ENCODE peak calls at places on chromosomes 12 and 14, in seven cellular contexts. O is MM.1S, X is cardiac muscle cell, N is right lobe of liver, I is transverse colon, Q is fibroblast of lung, M is heart left ventricle. U is an unnamed sample.

GRCh38 chr14:101020971-101021370 is 117.4 kb upstream of the RTL1 start:
- DNase-seq in M (no peak), I (peak; percentile 5), Q (no peak), O (no peak), N (peak; percentile 30), X (no peak), U (peak; percentile 6)

GRCh38 chr14:88955470-88955869 is 131.0 kb downstream of the TTC8 start:
- DNase-seq in O (no peak), I (no peak), N (no peak), M (no peak), X (peak; percentile 17), Q (peak; percentile 67), U (peak; percentile 29)

GRCh38 chr12:24649634-24650033 is 299.3 kb downstream of the BCAT1 start:
- DNase-seq in M (no peak), O (no peak), X (no peak), I (no peak), Q (no peak), N (no peak), U (no peak)

GRCh38 chr14:98958048-98959031 is 313.7 kb downstream of the BCL11B start:
- DNase-seq in Q (no peak), N (no peak), X (no peak), O (no peak), I (no peak), M (no peak), U (no peak)

GRCh38 chr14:95433094-95433478 is 83.4 kb downstream of the SYNE3 start:
- DNase-seq in O (no peak), M (no peak), N (no peak), X (no peak), I (no peak), Q (no peak), U (no peak)

GRCh38 chr12:62466018-62466595 is 519 bp upstream of the MON2 start:
- DNase-seq in X (peak; percentile 51), N (peak; percentile 62), M (no peak), O (peak; percentile 38), I (peak; percentile 42), Q (peak; percentile 44), U (no peak)

GRCh38 chr12:16796168-16796567 is 190.2 kb upstream of the LMO3 start:
- DNase-seq in M (no peak), O (no peak), N (no peak), I (no peak), Q (no peak), X (no peak), U (no peak)

GRCh38 chr14:33799705-33800269 is 151.1 kb downstream of the EGLN3 start:
- DNase-seq in X (peak; percentile 51), I (no peak), Q (no peak), N (no peak), O (no peak), M (no peak), U (no peak)

GRCh38 chr12:117214797-117215196 is 24.5 kb upstream of the FBXO21 start:
- DNase-seq in X (no peak), Q (no peak), N (no peak), M (no peak), I (no peak), O (no peak), U (no peak)

GRCh38 chr12:106223485-106224391 is 24.1 kb downstream of the CKAP4 start:
- DNase-seq in O (peak; percentile 70), M (peak; percentile 79), N (peak; percentile 75), Q (peak; percentile 48), X (peak; percentile 75), I (peak; percentile 77), U (peak; percentile 74)

GRCh38 chr14:74973003-74973614 is 17.7 kb upstream of the PGF start:
- DNase-seq in O (peak; percentile 7), Q (peak; percentile 57), I (peak; percentile 28), M (peak; percentile 90), X (peak; percentile 61), N (no peak), U (peak; percentile 43)

GRCh38 chr12:111488271-111488670 is 82.5 kb downstream of the SH2B3 start:
- DNase-seq in I (no peak), M (no peak), X (peak; percentile 87), N (no peak), O (no peak), Q (peak; percentile 24), U (no peak)

DNA sequence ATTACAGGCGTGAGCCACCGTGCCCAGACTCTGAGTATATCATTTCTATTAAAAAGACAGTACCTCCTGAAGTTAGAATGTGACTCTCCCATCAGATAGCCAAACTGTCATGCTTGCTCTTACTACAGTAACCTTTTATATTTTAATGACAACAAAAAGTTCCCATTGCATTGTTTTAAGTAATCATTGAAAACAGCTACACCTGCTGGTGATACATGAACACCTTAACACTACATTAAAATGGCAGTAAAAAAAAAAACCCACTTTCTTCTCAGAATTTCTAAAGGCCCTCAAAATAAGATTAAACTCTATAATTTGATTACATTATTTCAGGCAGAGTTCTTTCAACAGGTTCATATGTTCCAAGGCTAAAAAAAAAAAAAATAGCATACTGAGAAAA is 76.7 kb downstream of the SH2B3 start:
- DNase-seq in M (no peak), Q (no peak), N (no peak), I (no peak), X (no peak), O (no peak), U (no peak)
- TF ChIP-seq CTCF in M (no peak), Q (peak; percentile 12), N (peak; percentile 11), I (no peak), X (peak; percentile 20), O (no peak), U (no peak)

GRCh38 chr14:32727827-32728226 is 210.9 kb upstream of the NPAS3 start:
- DNase-seq in N (no peak), Q (no peak), M (no peak), X (no peak), O (no peak), I (no peak), U (no peak)

GRCh38 chr14:32728526-32728925 is 210.2 kb upstream of the NPAS3 start:
- DNase-seq in X (no peak), Q (no peak), I (no peak), M (no peak), O (no peak), N (no peak), U (no peak)

GRCh38 chr14:32726516-32726915 is 212.2 kb upstream of the NPAS3 start:
- DNase-seq in O (no peak), X (no peak), M (no peak), I (no peak), Q (no peak), N (no peak), U (no peak)

GRCh38 chr14:32722631-32723183 is 216.0 kb upstream of the NPAS3 start:
- DNase-seq in Q (no peak), O (no peak), I (no peak), X (no peak), M (no peak), N (no peak), U (no peak)

GRCh38 chr14:32724864-32725550 is 213.7 kb upstream of the NPAS3 start:
- DNase-seq in X (peak; percentile 83), M (no peak), N (peak; percentile 42), Q (peak; percentile 93), I (no peak), O (no peak), U (no peak)
- H3K4me1 ChIP-seq in X (no peaks in the 10 kb centered on the region), M (peaks cover 40% of the 10 kb centered on the region), N (peaks cover 18% of the 10 kb centered on the region), Q (no peaks in the 10 kb centered on the region), I (no peaks in the 10 kb centered on the region), O (no peaks in the 10 kb centered on the region), U (no peaks in the 10 kb centered on the region)

GRCh38 chr12:27104546-27104945 is 22.2 kb upstream of the C12orf71 start:
- DNase-seq in N (no peak), M (no peak), Q (peak; percentile 81), X (no peak), I (no peak), O (no peak), U (no peak)
- H3K27ac ChIP-seq in N (no peak overlapping the region), M (no peak overlapping the region), Q (no peak overlapping the region), X (no peak overlapping the region), I (no peak overlapping the region), O (no peak overlapping the region), U (no peak overlapping the region)

GRCh38 chr14:70397746-70398145 is 19.1 kb downstream of the SYNJ2BP start:
- DNase-seq in X (no peak), M (no peak), N (no peak), O (no peak), Q (no peak), I (no peak), U (no peak)
- TF ChIP-seq CTCF in X (no peak), M (no peak), N (no peak), O (no peak), Q (no peak), I (no peak), U (no peak)

GRCh38 chr12:80763874-80764273 is 47.2 kb downstream of the MYF5 start:
- DNase-seq in M (no peak), O (peak; percentile 55), X (peak; percentile 73), I (no peak), Q (peak; percentile 50), N (no peak), U (no peak)

GRCh38 chr12:80766897-80767296 is 50.2 kb downstream of the MYF5 start:
- DNase-seq in M (no peak), X (no peak), O (no peak), N (no peak), Q (no peak), I (no peak), U (no peak)

GRCh38 chr12:80770958-80771357 is 54.2 kb downstream of the MYF5 start:
- DNase-seq in Q (no peak), O (no peak), M (no peak), N (no peak), X (no peak), I (no peak), U (no peak)

GRCh38 chr12:80769553-80770140 is 52.9 kb downstream of the MYF5 start:
- DNase-seq in N (no peak), X (no peak), I (no peak), M (no peak), O (no peak), Q (no peak), U (no peak)
- H3K4me1 ChIP-seq in N (no peaks in the 10 kb centered on the region), X (no peaks in the 10 kb centered on the region), I (no peaks in the 10 kb centered on the region), M (no peaks in the 10 kb centered on the region), O (no peaks in the 10 kb centered on the region), Q (no peaks in the 10 kb centered on the region), U (no peaks in the 10 kb centered on the region)

DNA sequence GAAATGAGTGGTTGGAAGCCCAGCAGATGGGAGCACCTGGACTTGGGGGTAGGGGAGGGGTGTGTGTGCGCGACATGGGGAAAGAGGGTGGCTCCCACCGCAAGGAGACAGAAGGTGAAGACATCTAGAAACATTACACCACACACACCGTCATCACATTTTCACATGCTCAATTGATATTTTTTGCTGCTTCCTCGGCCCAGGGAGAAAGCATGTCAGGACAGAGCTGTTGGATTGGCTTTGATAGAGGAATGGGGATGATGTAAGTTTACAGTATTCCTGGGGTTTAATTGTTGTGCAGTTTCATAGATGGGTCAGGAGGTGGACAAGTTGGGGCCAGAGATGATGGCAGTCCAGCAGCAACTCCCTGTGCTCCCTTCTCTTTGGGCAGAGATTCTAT is 9.2 kb downstream of the GABARAPL1 start:
- DNase-seq in O (no peak), I (no peak), N (no peak), M (no peak), Q (no peak), X (no peak), U (no peak)
- H3K27ac ChIP-seq in O (no peak overlapping the region), I (no peak overlapping the region), N (no peak overlapping the region), M (no peak overlapping the region), Q (no peak overlapping the region), X (no peak overlapping the region), U (no peak overlapping the region)

U was measured in adrenal gland.